ENCODE peak calls at places on chromosomes 7 and 10, in four cellular contexts. C is fibroblast of mammary gland, D is astrocyte, E is AG04450. O is an unnamed sample.

GRCh38 chr7:45033261-45033930 is 33.4 kb downstream of the CCM2 start:
- DNase-seq in E (no peak), C (peak; percentile 67), D (peak; percentile 74), O (no peak)

GRCh38 chr10:78706256-78706655 is 362.5 kb upstream of the ZMIZ1 start:
- DNase-seq in E (no peak), C (peak; percentile 46), D (peak; percentile 53), O (no peak)

GRCh38 chr10:50538473-50539398 is 85.0 kb downstream of the SGMS1 start:
- DNase-seq in C (no peak), D (peak; percentile 34), E (no peak), O (no peak)

GRCh38 chr7:120991570-120991969 is 3.1 kb downstream of the CPED1 start:
- DNase-seq in D (peak; percentile 79), C (peak; percentile 74), E (no peak), O (peak; percentile 55)

GRCh38 chr10:57031346-57031745 is 670.3 kb upstream of the ZWINT start:
- DNase-seq in C (no peak), E (no peak), D (no peak), O (no peak)

GRCh38 chr7:149741629-149742028 is 31.8 kb downstream of the ZNF467 start:
- DNase-seq in D (no peak), C (no peak), E (no peak), O (no peak)

GRCh38 chr10:128694532-128694931 is 568.3 kb upstream of the MKI67 start:
- DNase-seq in E (no peak), C (no peak), D (no peak), O (no peak)

GRCh38 chr10:95341716-95342130 is 50.9 kb upstream of the PDLIM1 start:
- DNase-seq in E (no peak), D (peak; percentile 57), C (peak; percentile 76), O (peak; percentile 48)

GRCh38 chr10:13637894-13638293 is 51.1 kb downstream of the PRPF18 start:
- DNase-seq in D (no peak), C (no peak), E (no peak), O (no peak)

GRCh38 chr7:138992052-138992531 is 10.9 kb upstream of the KIAA1549 start:
- DNase-seq in D (peak; percentile 87), E (peak; percentile 39), C (no peak), O (no peak)

GRCh38 chr7:95028683-95029082 is 121.3 kb downstream of the PPP1R9A start:
- DNase-seq in D (no peak), C (no peak), E (no peak), O (no peak)

GRCh38 chr10:90787906-90788491 is 69.8 kb downstream of the HTR7 start:
- DNase-seq in E (no peak), C (peak; percentile 42), D (peak; percentile 10), O (no peak)

GRCh38 chr10:79315602-79315920 is 31.7 kb upstream of the PPIF start:
- DNase-seq in E (no peak), C (no peak), D (no peak), O (no peak)

GRCh38 chr7:80362677-80363076 is 149.2 kb downstream of the GNAT3 start:
- DNase-seq in E (no peak), C (peak; percentile 19), D (no peak), O (no peak)

GRCh38 chr10:119231654-119232053 is 24.3 kb downstream of the GRK5 start:
- DNase-seq in E (no peak), D (no peak), C (no peak), O (no peak)

GRCh38 chr7:2316578-2316977 is 2.3 kb upstream of the SNX8 start:
- DNase-seq in E (no peak), C (no peak), D (no peak), O (no peak)

GRCh38 chr7:41027428-41028115 is 675.3 kb downstream of the INHBA start:
- DNase-seq in E (peak; percentile 88), D (peak; percentile 100), C (peak; percentile 92), O (peak; percentile 65)

GRCh38 chr10:1550291-1550595 is 187.1 kb downstream of the ADARB2 start:
- DNase-seq in D (no peak), C (no peak), E (no peak), O (no peak)

GRCh38 chr10:114389429-114389828 is 14.9 kb downstream of the AFAP1L2 start:
- DNase-seq in D (peak; percentile 82), E (no peak), C (peak; percentile 66), O (no peak)

GRCh38 chr7:134768243-134768642 is 11.2 kb upstream of the CALD1 start:
- DNase-seq in D (no peak), C (no peak), E (no peak), O (no peak)

GRCh38 chr7:119935418-119936025 is 337.5 kb upstream of the KCND2 start:
- DNase-seq in C (peak; percentile 76), D (peak; percentile 5), E (peak; percentile 15), O (peak; percentile 19)

GRCh38 chr7:77989981-77990566 is 191.5 kb downstream of the PHTF2 start:
- DNase-seq in D (no peak), E (no peak), C (no peak), O (no peak)

GRCh38 chr10:62895058-62895457 is 78.9 kb upstream of the EGR2 start:
- DNase-seq in D (no peak), C (peak; percentile 79), E (no peak), O (no peak)

GRCh38 chr7:127885843-127886242 is 145.4 kb downstream of the LRRC4 start:
- DNase-seq in D (peak; percentile 80), E (no peak), C (peak; percentile 72), O (peak; percentile 11)

GRCh38 chr10:13346912-13347234 is 1.2 kb downstream of the SEPHS1 start:
- DNase-seq in C (no peak), E (no peak), D (no peak), O (no peak)

GRCh38 chr10:85609509-85609908 is 757.1 kb downstream of the GRID1 start:
- DNase-seq in D (no peak), C (no peak), E (no peak), O (no peak)

GRCh38 chr10:37707829-37708578 is 149.4 kb downstream of the ZNF248 start:
- DNase-seq in E (no peak), C (no peak), D (no peak), O (no peak)

GRCh38 chr7:15463801-15464761 is 97.7 kb downstream of the AGMO start:
- DNase-seq in C (peak; percentile 52), E (no peak), D (no peak), O (peak; percentile 39)

GRCh38 chr7:24536670-24537069 is 36.6 kb upstream of the PALS2 start:
- DNase-seq in E (no peak), D (no peak), C (no peak), O (no peak)

GRCh38 chr10:49187950-49188761 is at the start of gene TMEM273:
- DNase-seq in D (peak; percentile 18), C (no peak), E (no peak), O (no peak)

GRCh38 chr7:66176914-66177313 is 28.2 kb upstream of the TPST1 start:
- DNase-seq in E (no peak), D (no peak), C (no peak), O (no peak)

GRCh38 chr7:23893942-23894890 is 184.2 kb downstream of the STK31 start:
- DNase-seq in C (no peak), D (peak; percentile 51), E (no peak), O (no peak)

GRCh38 chr7:47666164-47666862 is 84.4 kb upstream of the TNS3 start:
- DNase-seq in D (peak; percentile 71), E (peak; percentile 23), C (no peak), O (no peak)

GRCh38 chr10:98577168-98577567 is 130.4 kb upstream of the HPS1 start:
- DNase-seq in E (no peak), D (no peak), C (no peak), O (no peak)

GRCh38 chr7:42186181-42186580 is 50.8 kb downstream of the GLI3 start:
- DNase-seq in D (no peak), C (no peak), E (no peak), O (no peak)
- TF ChIP-seq CTCF in D (peak; percentile 40), C (peak; percentile 46), E (peak; percentile 39), O (peak; percentile 13)

GRCh38 chr7:85851571-85852193 is 664.8 kb upstream of the SEMA3D start:
- DNase-seq in C (peak; percentile 73), D (peak; percentile 44), E (peak; percentile 29), O (peak; percentile 49)
- TF ChIP-seq CTCF in C (peak; percentile 56), D (peak; percentile 33), E (peak; percentile 56), O (peak; percentile 50)

GRCh38 chr10:131902211-131902610 is 1.4 kb downstream of the PPP2R2D start:
- DNase-seq in C (no peak), D (no peak), E (no peak), O (no peak)
- TF ChIP-seq CTCF in C (no peak), D (no peak), E (no peak), O (no peak)

GRCh38 chr10:61454541-61454940 is 1.4 kb upstream of the TMEM26 start:
- DNase-seq in C (no peak), D (no peak), E (no peak), O (no peak)

GRCh38 chr10:61447127-61447526 is 6.1 kb downstream of the TMEM26 start:
- DNase-seq in E (no peak), D (no peak), C (no peak), O (no peak)

GRCh38 chr10:61452655-61453641 is at the start of gene TMEM26:
- DNase-seq in D (peak; percentile 47), E (no peak), C (peak; percentile 38), O (no peak)

GRCh38 chr10:61452229-61452651 is 941 bp downstream of the TMEM26 start:
- DNase-seq in D (peak; percentile 27), C (peak; percentile 15), E (no peak), O (no peak)

GRCh38 chr10:61451357-61451756 is 1.8 kb downstream of the TMEM26 start:
- DNase-seq in D (no peak), C (no peak), E (no peak), O (no peak)
- TF ChIP-seq CTCF in D (no peak), C (no peak), E (no peak), O (no peak)

DNA sequence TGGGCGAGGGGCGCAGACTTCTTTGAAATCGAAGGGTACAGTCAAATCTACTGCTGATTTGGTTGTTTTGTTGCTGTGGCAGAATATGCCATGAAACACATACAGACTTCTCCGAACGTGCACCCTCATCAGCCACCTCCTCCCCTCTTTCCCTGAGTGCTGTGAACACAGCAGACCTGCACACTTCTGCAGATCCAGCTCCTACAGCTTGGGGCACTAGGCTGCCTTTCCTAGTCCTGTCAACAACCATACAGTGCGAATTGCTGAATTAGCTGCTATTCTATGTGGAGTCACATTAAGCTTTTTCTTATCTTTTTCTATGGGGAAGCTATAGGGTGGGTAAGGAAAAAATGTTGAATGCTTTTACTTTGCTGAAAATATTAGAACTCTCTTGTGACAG is 57.5 kb downstream of the COL17A1 start:
- DNase-seq in E (no peak), C (peak; percentile 49), D (no peak), O (no peak)
- TF ChIP-seq CTCF in E (peak; percentile 50), C (peak; percentile 56), D (peak; percentile 28), O (peak; percentile 29)